ENCODE peak calls at places on chromosome 20, in four cellular contexts. T is endothelial cell of umbilical vein; F is activated CD4-positive, alpha-beta memory T cell treated with anti-CD3 and anti-CD28 coated beads, Interleukin-2, amount 10 ng/mL, durations not matched to agents 7 days and 5 days; Q is spleen. C is an unnamed sample.

GRCh38 chr20:845967-846893 is 12.7 kb downstream of the FAM110A start:
- DNase-seq in Q (peak), F (no peak), T (no peak), C (no peak)

GRCh38 chr20:64161595-64162238 is 2.5 kb upstream of the MYT1 start:
- DNase-seq in Q (no peak), T (peak), F (peak), C (peak)

GRCh38 chr20:8790442-8791074 is 278.3 kb upstream of the PLCB4 start:
- DNase-seq in T (peak), F (no peak), Q (no peak), C (peak)

GRCh38 chr20:1896859-1897258 is 1.7 kb downstream of the SIRPA start:
- DNase-seq in T (no peak), F (no peak), Q (no peak), C (no peak)

GRCh38 chr20:10653593-10654288 is 20.1 kb downstream of the JAG1 start:
- DNase-seq in Q (no peak), F (no peak), T (peak), C (no peak)

GRCh38 chr20:58551631-58552030 is 36.4 kb upstream of the APCDD1L start:
- DNase-seq in F (no peak), Q (no peak), T (no peak), C (no peak)

GRCh38 chr20:56411759-56412472 is at the start of gene CASS4:
- DNase-seq in F (peak), T (peak), Q (no peak), C (no peak)

GRCh38 chr20:60138263-60139127 is 180.3 kb downstream of the CDH26 start:
- DNase-seq in T (no peak), Q (peak), F (peak), C (no peak)

GRCh38 chr20:48750941-48751620 is 76.7 kb downstream of the PREX1 start:
- DNase-seq in Q (peak), F (peak), T (peak), C (peak)

GRCh38 chr20:63580796-63581461 is 6.9 kb upstream of the HELZ2 start:
- DNase-seq in Q (peak), T (peak), F (peak), C (peak)

GRCh38 chr20:43744966-43745733 is 18.3 kb upstream of the GTSF1L start:
- DNase-seq in F (no peak), Q (no peak), T (no peak), C (no peak)

GRCh38 chr20:32091888-32092346 is 17.6 kb upstream of the TM9SF4 start:
- DNase-seq in Q (peak), F (peak), T (peak), C (peak)

GRCh38 chr20:1629321-1629720 is 9.5 kb upstream of the SIRPB1 start:
- DNase-seq in Q (no peak), F (no peak), T (no peak), C (no peak)

GRCh38 chr20:49675368-49676151 is 38.1 kb downstream of the B4GALT5 start:
- DNase-seq in T (no peak), Q (no peak), F (no peak), C (no peak)

GRCh38 chr20:41191562-41192500 is 54.5 kb downstream of the PLCG1 start:
- DNase-seq in Q (no peak), T (no peak), F (no peak), C (no peak)

GRCh38 chr20:45372646-45373352 is 5.3 kb downstream of the TP53TG5 start:
- DNase-seq in Q (peak), T (peak), F (peak), C (no peak)

GRCh38 chr20:11941593-11942261 is 24.0 kb downstream of the BTBD3 start:
- DNase-seq in Q (no peak), T (no peak), F (no peak), C (no peak)

GRCh38 chr20:49712918-49713778 is 530 bp downstream of the B4GALT5 start:
- DNase-seq in Q (peak), F (no peak), T (peak), C (no peak)